ENCODE peak calls at places on chromosome 3, in nine cellular contexts. R is thoracic aorta; L is foreskin fibroblast; H is MM.1S; G is ascending aorta; N is skeletal muscle cell; W is fibroblast of mammary gland; J is CD8-positive, alpha-beta T cell; K is choroid plexus epithelial cell. Z is an unnamed sample.

GRCh38 chr3:105965384-105965783 is 96.6 kb upstream of the CBLB start:
- DNase-seq in R (no peak), L (peak; percentile 83), H (no peak), G (no peak), N (peak; percentile 67), W (peak; percentile 76), J (no peak), K (peak; percentile 19), Z (no peak)

GRCh38 chr3:69781593-69781992 is 42.3 kb downstream of the MITF start:
- DNase-seq in R (no peak), L (no peak), H (no peak), G (no peak), N (no peak), W (no peak), J (no peak), K (no peak), Z (no peak)

GRCh38 chr3:48681974-48682610 is 3.6 kb downstream of the NCKIPSD start:
- DNase-seq in R (no peak), L (no peak), H (no peak), G (no peak), N (no peak), W (no peak), J (no peak), K (no peak), Z (no peak)

GRCh38 chr3:63442918-63443317 is 164.8 kb downstream of the SYNPR start:
- DNase-seq in R (no peak), L (no peak), H (no peak), G (no peak), N (no peak), W (no peak), J (no peak), K (no peak), Z (no peak)

GRCh38 chr3:194928183-194928736 is 242.6 kb downstream of the FAM43A start:
- DNase-seq in R (no peak), L (peak; percentile 51), H (no peak), G (no peak), N (no peak), W (peak; percentile 52), J (no peak), K (peak; percentile 74), Z (no peak)

GRCh38 chr3:37861540-37862051 is at the start of gene CTDSPL:
- DNase-seq in R (no peak), L (peak; percentile 80), H (peak; percentile 25), G (no peak), N (no peak), W (peak; percentile 42), J (no peak), K (peak; percentile 63), Z (peak; percentile 62)

GRCh38 chr3:132785292-132785691 is 63.1 kb upstream of the NPHP3 start:
- DNase-seq in R (no peak), L (peak; percentile 66), H (no peak), G (no peak), N (no peak), W (peak; percentile 52), J (no peak), K (no peak), Z (no peak)

GRCh38 chr3:71129611-71130515 is 453.7 kb downstream of the FOXP1 start:
- DNase-seq in R (no peak), L (peak; percentile 81), H (peak; percentile 19), G (no peak), N (no peak), W (peak; percentile 82), J (no peak), K (peak; percentile 70), Z (no peak)

GRCh38 chr3:150036780-150037179 is 66.1 kb upstream of the PFN2 start:
- DNase-seq in R (no peak), L (no peak), H (no peak), G (no peak), N (no peak), W (no peak), J (no peak), K (no peak), Z (no peak)

GRCh38 chr3:150035910-150036661 is 65.4 kb upstream of the PFN2 start:
- DNase-seq in R (no peak), L (no peak), H (no peak), G (no peak), N (no peak), W (no peak), J (no peak), K (no peak), Z (no peak)

GRCh38 chr3:150041877-150042276 is 71.2 kb upstream of the PFN2 start:
- DNase-seq in R (no peak), L (no peak), H (no peak), G (no peak), N (no peak), W (no peak), J (no peak), K (no peak), Z (no peak)

GRCh38 chr3:150038830-150039229 is 68.1 kb upstream of the PFN2 start:
- DNase-seq in R (no peak), L (no peak), H (no peak), G (no peak), N (no peak), W (no peak), J (no peak), K (peak; percentile 13), Z (no peak)

GRCh38 chr3:150040097-150040496 is 69.4 kb upstream of the PFN2 start:
- DNase-seq in R (no peak), L (no peak), H (no peak), G (no peak), N (no peak), W (no peak), J (no peak), K (no peak), Z (no peak)
- H3K4me3 ChIP-seq in R (no peak overlapping the region), L (no peak overlapping the region), H (no peak overlapping the region), G (no peak overlapping the region), N (no peak overlapping the region), W (no peak overlapping the region), J (no peak overlapping the region), K (no peak overlapping the region), Z (no peak overlapping the region)

GRCh38 chr3:189309400-189309975 is 137.7 kb downstream of the TPRG1 start:
- DNase-seq in R (no peak), L (no peak), H (no peak), G (no peak), N (no peak), W (no peak), J (no peak), K (no peak), Z (no peak)

GRCh38 chr3:189308594-189308993 is 136.8 kb downstream of the TPRG1 start:
- DNase-seq in R (no peak), L (no peak), H (no peak), G (no peak), N (no peak), W (peak; percentile 5), J (no peak), K (no peak), Z (no peak)

GRCh38 chr3:189305412-189305811 is 133.6 kb downstream of the TPRG1 start:
- DNase-seq in R (no peak), L (no peak), H (no peak), G (no peak), N (no peak), W (peak; percentile 1), J (no peak), K (no peak), Z (no peak)

GRCh38 chr3:189304465-189305341 is 132.9 kb downstream of the TPRG1 start:
- DNase-seq in R (no peak), L (no peak), H (no peak), G (no peak), N (no peak), W (no peak), J (no peak), K (peak; percentile 17), Z (peak; percentile 93)

DNA sequence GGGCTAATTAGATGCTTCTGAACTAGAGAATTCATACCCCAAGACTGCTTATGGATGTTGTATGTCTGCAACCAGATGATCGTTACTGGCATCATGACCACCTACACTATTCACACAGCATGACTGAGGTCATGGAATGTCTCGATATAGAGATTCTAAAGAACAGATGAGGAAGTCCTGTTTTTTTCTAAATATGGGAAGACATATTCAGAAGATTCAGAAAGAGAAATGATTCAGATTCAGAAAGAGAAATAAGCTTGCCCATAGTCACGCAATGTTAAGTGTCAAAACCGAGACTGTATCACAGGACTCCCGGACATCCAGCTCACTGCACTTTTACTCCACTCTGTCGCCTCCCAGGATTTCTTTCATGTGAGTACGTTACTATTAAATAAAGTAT is 136.2 kb downstream of the TPRG1 start:
- DNase-seq in R (no peak), L (no peak), H (no peak), G (no peak), N (no peak), W (no peak), J (no peak), K (no peak), Z (no peak)
- H3K4me3 ChIP-seq in R (no peak overlapping the region), L (no peak overlapping the region), H (no peak overlapping the region), G (no peak overlapping the region), N (no peak overlapping the region), W (no peak overlapping the region), J (no peak overlapping the region), K (no peak overlapping the region), Z (no peak overlapping the region)

GRCh38 chr3:150763122-150763840 is at the start of gene SIAH2:
- DNase-seq in R (peak; percentile 70), L (peak; percentile 98), H (peak; percentile 96), G (peak; percentile 82), N (peak; percentile 88), W (peak; percentile 91), J (peak; percentile 89), K (peak; percentile 93), Z (peak; percentile 93)

GRCh38 chr3:150763841-150764483 is 993 bp upstream of the SIAH2 start:
- DNase-seq in R (peak; percentile 27), L (peak; percentile 90), H (peak; percentile 73), G (no peak), N (no peak), W (peak; percentile 51), J (peak; percentile 42), K (no peak), Z (peak; percentile 78)

GRCh38 chr3:150766742-150767141 is 3.8 kb upstream of the SIAH2 start:
- DNase-seq in R (no peak), L (no peak), H (no peak), G (no peak), N (no peak), W (no peak), J (no peak), K (no peak), Z (no peak)

GRCh38 chr3:150765949-150766720 is 3.2 kb upstream of the SIAH2 start:
- DNase-seq in R (no peak), L (peak; percentile 37), H (peak; percentile 89), G (no peak), N (peak; percentile 39), W (peak; percentile 63), J (no peak), K (peak; percentile 60), Z (no peak)

GRCh38 chr3:150764607-150765366 is 1.8 kb upstream of the SIAH2 start:
- DNase-seq in R (no peak), L (no peak), H (peak; percentile 38), G (no peak), N (no peak), W (no peak), J (no peak), K (no peak), Z (no peak)
- H3K4me3 ChIP-seq in R (peak overlapping the region; percentile 84), L (peak overlapping the region; percentile 21), H (peak overlapping the region; percentile 90), G (peak overlapping the region; percentile 94), N (peak overlapping the region; percentile 78), W (no peak overlapping the region), J (no peak overlapping the region), K (no peak overlapping the region), Z (no peak overlapping the region)

GRCh38 chr3:13018561-13019242 is 54.5 kb downstream of the IQSEC1 start:
- DNase-seq in R (no peak), L (no peak), H (no peak), G (no peak), N (no peak), W (no peak), J (no peak), K (no peak), Z (no peak)

GRCh38 chr3:13018039-13018431 is 55.2 kb downstream of the IQSEC1 start:
- DNase-seq in R (no peak), L (peak; percentile 60), H (no peak), G (no peak), N (no peak), W (peak; percentile 41), J (no peak), K (no peak), Z (no peak)

GRCh38 chr3:13019706-13020105 is 53.5 kb downstream of the IQSEC1 start:
- DNase-seq in R (no peak), L (no peak), H (no peak), G (no peak), N (no peak), W (no peak), J (no peak), K (no peak), Z (no peak)

GRCh38 chr3:13020159-13020558 is 53.1 kb downstream of the IQSEC1 start:
- DNase-seq in R (no peak), L (no peak), H (no peak), G (no peak), N (no peak), W (no peak), J (no peak), K (no peak), Z (no peak)

GRCh38 chr3:13019243-13019701 is 54.0 kb downstream of the IQSEC1 start:
- DNase-seq in R (no peak), L (peak; percentile 88), H (peak; percentile 60), G (no peak), N (peak; percentile 50), W (peak; percentile 78), J (no peak), K (peak; percentile 80), Z (no peak)
- H3K4me3 ChIP-seq in R (peak overlapping the region; percentile 70), L (peak overlapping the region; percentile 52), H (peak overlapping the region; percentile 75), G (peak overlapping the region; percentile 39), N (peak overlapping the region; percentile 0), W (peak overlapping the region; percentile 9), J (no peak overlapping the region), K (peak overlapping the region; percentile 20), Z (no peak overlapping the region)